ENCODE peak calls at places on chromosomes 3 and 15, in seven cellular contexts. One of them, this sample, is unnamed.

GRCh38 chr3:163476179-163476578 is 1602.1 kb downstream of the SI start:
- DNase-seq in sigmoid colon: no peak
- DNase-seq in AG09309: no peak
- DNase-seq in choroid plexus epithelial cell: peak; percentile 10
- DNase-seq in CD8-positive, alpha-beta T cell: no peak
- DNase-seq in cardiac fibroblast: peak; percentile 2
- DNase-seq in neural progenitor cell: no peak
- DNase-seq in this sample: peak; percentile 2

GRCh38 chr3:851098-851790 is 241.6 kb upstream of the CNTN6 start:
- DNase-seq in sigmoid colon: no peak
- DNase-seq in AG09309: no peak
- DNase-seq in choroid plexus epithelial cell: no peak
- DNase-seq in CD8-positive, alpha-beta T cell: no peak
- DNase-seq in cardiac fibroblast: peak; percentile 27
- DNase-seq in neural progenitor cell: peak; percentile 6
- DNase-seq in this sample: no peak

GRCh38 chr3:104005815-104006214 is 1360.9 kb upstream of the ALCAM start:
- DNase-seq in sigmoid colon: no peak
- DNase-seq in AG09309: no peak
- DNase-seq in choroid plexus epithelial cell: peak; percentile 23
- DNase-seq in CD8-positive, alpha-beta T cell: no peak
- DNase-seq in cardiac fibroblast: no peak
- DNase-seq in neural progenitor cell: no peak
- DNase-seq in this sample: peak; percentile 8

GRCh38 chr15:101045835-101046691 is 126.9 kb downstream of the LRRK1 start:
- DNase-seq in sigmoid colon: peak; percentile 55
- DNase-seq in AG09309: no peak
- DNase-seq in choroid plexus epithelial cell: no peak
- DNase-seq in CD8-positive, alpha-beta T cell: peak; percentile 13
- DNase-seq in cardiac fibroblast: no peak
- DNase-seq in neural progenitor cell: no peak
- DNase-seq in this sample: no peak

GRCh38 chr3:2635511-2635910 is 474.7 kb downstream of the IL5RA start:
- DNase-seq in sigmoid colon: no peak
- DNase-seq in AG09309: no peak
- DNase-seq in choroid plexus epithelial cell: no peak
- DNase-seq in CD8-positive, alpha-beta T cell: no peak
- DNase-seq in cardiac fibroblast: no peak
- DNase-seq in neural progenitor cell: no peak
- DNase-seq in this sample: no peak

GRCh38 chr15:100592898-100593297 is 9.1 kb downstream of the LINS1 start:
- DNase-seq in sigmoid colon: no peak
- DNase-seq in AG09309: peak; percentile 32
- DNase-seq in choroid plexus epithelial cell: peak; percentile 72
- DNase-seq in CD8-positive, alpha-beta T cell: no peak
- DNase-seq in cardiac fibroblast: peak; percentile 31
- DNase-seq in neural progenitor cell: no peak
- DNase-seq in this sample: peak; percentile 70

GRCh38 chr3:149971403-149972075 is 844 bp upstream of the PFN2 start:
- DNase-seq in sigmoid colon: peak; percentile 75
- DNase-seq in AG09309: no peak
- DNase-seq in choroid plexus epithelial cell: peak; percentile 65
- DNase-seq in CD8-positive, alpha-beta T cell: peak; percentile 63
- DNase-seq in cardiac fibroblast: peak; percentile 74
- DNase-seq in neural progenitor cell: no peak
- DNase-seq in this sample: no peak

GRCh38 chr15:29566914-29567313 is 255.4 kb downstream of the TJP1 start:
- DNase-seq in sigmoid colon: no peak
- DNase-seq in AG09309: no peak
- DNase-seq in choroid plexus epithelial cell: no peak
- DNase-seq in CD8-positive, alpha-beta T cell: no peak
- DNase-seq in cardiac fibroblast: no peak
- DNase-seq in neural progenitor cell: peak; percentile 44
- DNase-seq in this sample: no peak

GRCh38 chr3:169659858-169660614 is 3.5 kb downstream of the MECOM start:
- DNase-seq in sigmoid colon: no peak
- DNase-seq in AG09309: no peak
- DNase-seq in choroid plexus epithelial cell: no peak
- DNase-seq in CD8-positive, alpha-beta T cell: no peak
- DNase-seq in cardiac fibroblast: no peak
- DNase-seq in neural progenitor cell: peak; percentile 73
- DNase-seq in this sample: peak; percentile 19

GRCh38 chr15:78810377-78811123 is 714 bp downstream of the ADAMTS7 start:
- DNase-seq in sigmoid colon: peak; percentile 78
- DNase-seq in AG09309: no peak
- DNase-seq in choroid plexus epithelial cell: peak; percentile 44
- DNase-seq in CD8-positive, alpha-beta T cell: no peak
- DNase-seq in cardiac fibroblast: peak; percentile 58
- DNase-seq in neural progenitor cell: peak; percentile 74
- DNase-seq in this sample: peak; percentile 24

GRCh38 chr15:64112904-64113303 is 17.1 kb downstream of the SNX1 start:
- DNase-seq in sigmoid colon: no peak
- DNase-seq in AG09309: peak; percentile 69
- DNase-seq in choroid plexus epithelial cell: peak; percentile 48
- DNase-seq in CD8-positive, alpha-beta T cell: no peak
- DNase-seq in cardiac fibroblast: peak; percentile 84
- DNase-seq in neural progenitor cell: no peak
- DNase-seq in this sample: no peak

GRCh38 chr3:144843099-144843498 is 871.5 kb downstream of the DIPK2A start:
- DNase-seq in sigmoid colon: no peak
- DNase-seq in AG09309: no peak
- DNase-seq in choroid plexus epithelial cell: peak; percentile 53
- DNase-seq in CD8-positive, alpha-beta T cell: no peak
- DNase-seq in cardiac fibroblast: no peak
- DNase-seq in neural progenitor cell: no peak
- DNase-seq in this sample: peak; percentile 5

GRCh38 chr15:31049122-31049521 is 52.4 kb downstream of the TRPM1 start:
- DNase-seq in sigmoid colon: no peak
- DNase-seq in AG09309: no peak
- DNase-seq in choroid plexus epithelial cell: no peak
- DNase-seq in CD8-positive, alpha-beta T cell: no peak
- DNase-seq in cardiac fibroblast: no peak
- DNase-seq in neural progenitor cell: no peak
- DNase-seq in this sample: no peak

GRCh38 chr3:183584246-183584913 is 28.9 kb upstream of the KLHL6 start:
- DNase-seq in sigmoid colon: peak; percentile 82
- DNase-seq in AG09309: no peak
- DNase-seq in choroid plexus epithelial cell: peak; percentile 62
- DNase-seq in CD8-positive, alpha-beta T cell: no peak
- DNase-seq in cardiac fibroblast: peak; percentile 64
- DNase-seq in neural progenitor cell: no peak
- DNase-seq in this sample: peak; percentile 3

GRCh38 chr3:49535971-49536874 is 18.1 kb upstream of the BSN start:
- DNase-seq in sigmoid colon: no peak
- DNase-seq in AG09309: no peak
- DNase-seq in choroid plexus epithelial cell: no peak
- DNase-seq in CD8-positive, alpha-beta T cell: no peak
- DNase-seq in cardiac fibroblast: no peak
- DNase-seq in neural progenitor cell: no peak
- DNase-seq in this sample: no peak

GRCh38 chr15:63243776-63244175 is 33.6 kb upstream of the APH1B start:
- DNase-seq in sigmoid colon: no peak
- DNase-seq in AG09309: no peak
- DNase-seq in choroid plexus epithelial cell: no peak
- DNase-seq in CD8-positive, alpha-beta T cell: no peak
- DNase-seq in cardiac fibroblast: no peak
- DNase-seq in neural progenitor cell: no peak
- DNase-seq in this sample: no peak

GRCh38 chr3:71586810-71587242 is 3.3 kb upstream of the FOXP1 start:
- DNase-seq in sigmoid colon: no peak
- DNase-seq in AG09309: no peak
- DNase-seq in choroid plexus epithelial cell: no peak
- DNase-seq in CD8-positive, alpha-beta T cell: no peak
- DNase-seq in cardiac fibroblast: no peak
- DNase-seq in neural progenitor cell: no peak
- DNase-seq in this sample: no peak

GRCh38 chr3:114319453-114319852 is 25.6 kb downstream of the TIGIT start:
- DNase-seq in sigmoid colon: no peak
- DNase-seq in AG09309: peak; percentile 7
- DNase-seq in choroid plexus epithelial cell: peak; percentile 92
- DNase-seq in CD8-positive, alpha-beta T cell: no peak
- DNase-seq in cardiac fibroblast: peak; percentile 77
- DNase-seq in neural progenitor cell: peak; percentile 46
- DNase-seq in this sample: peak; percentile 67

GRCh38 chr3:125602752-125603649 is 7.7 kb upstream of the OSBPL11 start:
- DNase-seq in sigmoid colon: no peak
- DNase-seq in AG09309: peak; percentile 39
- DNase-seq in choroid plexus epithelial cell: peak; percentile 46
- DNase-seq in CD8-positive, alpha-beta T cell: no peak
- DNase-seq in cardiac fibroblast: peak; percentile 90
- DNase-seq in neural progenitor cell: peak; percentile 33
- DNase-seq in this sample: peak; percentile 54

GRCh38 chr15:69881310-69881660 is 216.4 kb downstream of the TLE3 start:
- DNase-seq in sigmoid colon: no peak
- DNase-seq in AG09309: no peak
- DNase-seq in choroid plexus epithelial cell: no peak
- DNase-seq in CD8-positive, alpha-beta T cell: no peak
- DNase-seq in cardiac fibroblast: no peak
- DNase-seq in neural progenitor cell: no peak
- DNase-seq in this sample: no peak

DNA sequence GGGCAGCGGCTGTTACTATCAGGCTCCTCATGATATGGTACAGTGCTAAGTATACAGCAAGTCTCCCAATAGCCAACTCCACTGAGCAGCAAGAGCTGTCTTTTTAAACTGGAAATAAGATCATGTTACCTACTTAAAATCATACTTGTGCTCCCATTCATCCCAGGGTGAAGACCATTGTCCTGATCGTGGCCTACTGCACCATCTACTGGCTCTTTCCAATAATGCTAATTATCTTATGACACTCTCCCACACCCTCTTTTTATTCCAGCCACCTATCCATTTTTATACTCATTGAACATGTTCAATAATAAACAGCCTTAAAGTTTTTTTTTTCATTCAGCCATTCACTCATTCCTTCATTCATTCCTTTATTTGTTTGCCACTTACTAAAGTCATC is 117.7 kb downstream of the GBE1 start:
- DNase-seq in sigmoid colon: no peak
- DNase-seq in AG09309: peak; percentile 1
- DNase-seq in choroid plexus epithelial cell: peak; percentile 67
- DNase-seq in CD8-positive, alpha-beta T cell: no peak
- DNase-seq in cardiac fibroblast: peak; percentile 46
- DNase-seq in neural progenitor cell: peak; percentile 16
- DNase-seq in this sample: peak; percentile 42
- TF ChIP-seq CTCF in sigmoid colon: no peak
- TF ChIP-seq CTCF in AG09309: peak; percentile 33
- TF ChIP-seq CTCF in choroid plexus epithelial cell: peak; percentile 62
- TF ChIP-seq CTCF in CD8-positive, alpha-beta T cell: no peak
- TF ChIP-seq CTCF in cardiac fibroblast: no peak
- TF ChIP-seq CTCF in neural progenitor cell: peak; percentile 46
- TF ChIP-seq CTCF in this sample: peak; percentile 32

DNA sequence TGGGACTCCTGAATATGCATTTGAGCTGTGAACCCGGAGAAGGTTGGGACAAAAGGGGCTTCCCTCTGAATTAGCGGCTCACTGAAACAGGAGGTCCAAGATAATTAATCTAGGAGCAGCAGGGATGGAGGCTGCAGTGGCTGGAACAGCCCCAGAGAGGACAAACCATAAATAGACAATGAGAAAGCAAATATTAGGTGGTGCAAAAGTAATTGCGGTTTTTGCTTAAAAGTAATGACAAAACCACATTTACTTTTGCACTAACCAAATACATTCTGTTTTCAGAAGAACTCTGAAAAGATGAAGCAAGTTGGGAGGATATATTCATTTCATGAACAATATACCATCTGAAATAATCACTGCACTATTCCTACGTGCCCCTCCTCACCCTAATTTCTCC is 143.4 kb upstream of the KBTBD8 start:
- DNase-seq in sigmoid colon: no peak
- DNase-seq in AG09309: no peak
- DNase-seq in choroid plexus epithelial cell: no peak
- DNase-seq in CD8-positive, alpha-beta T cell: no peak
- DNase-seq in cardiac fibroblast: no peak
- DNase-seq in neural progenitor cell: peak; percentile 23
- DNase-seq in this sample: no peak
- H3K4me3 ChIP-seq in sigmoid colon: no peak overlapping the region
- H3K4me3 ChIP-seq in AG09309: no peak overlapping the region
- H3K4me3 ChIP-seq in choroid plexus epithelial cell: no peak overlapping the region
- H3K4me3 ChIP-seq in CD8-positive, alpha-beta T cell: no peak overlapping the region
- H3K4me3 ChIP-seq in cardiac fibroblast: no peak overlapping the region
- H3K4me3 ChIP-seq in neural progenitor cell: no peak overlapping the region
- H3K4me3 ChIP-seq in this sample: no peak overlapping the region

GRCh38 chr3:10992017-10992945 is at the start of gene SLC6A1:
- DNase-seq in sigmoid colon: no peak
- DNase-seq in AG09309: no peak
- DNase-seq in choroid plexus epithelial cell: no peak
- DNase-seq in CD8-positive, alpha-beta T cell: no peak
- DNase-seq in cardiac fibroblast: no peak
- DNase-seq in neural progenitor cell: peak; percentile 73
- DNase-seq in this sample: no peak
- TF ChIP-seq CTCF in sigmoid colon: peak; percentile 7
- TF ChIP-seq CTCF in AG09309: no peak
- TF ChIP-seq CTCF in choroid plexus epithelial cell: no peak
- TF ChIP-seq CTCF in CD8-positive, alpha-beta T cell: no peak
- TF ChIP-seq CTCF in cardiac fibroblast: no peak
- TF ChIP-seq CTCF in neural progenitor cell: peak; percentile 50
- TF ChIP-seq CTCF in this sample: no peak

GRCh38 chr3:5267253-5267652 is 79.7 kb downstream of the EDEM1 start:
- DNase-seq in sigmoid colon: no peak
- DNase-seq in AG09309: no peak
- DNase-seq in choroid plexus epithelial cell: no peak
- DNase-seq in CD8-positive, alpha-beta T cell: no peak
- DNase-seq in cardiac fibroblast: no peak
- DNase-seq in neural progenitor cell: no peak
- DNase-seq in this sample: no peak

GRCh38 chr3:5270656-5271055 is 83.1 kb downstream of the EDEM1 start:
- DNase-seq in sigmoid colon: no peak
- DNase-seq in AG09309: no peak
- DNase-seq in choroid plexus epithelial cell: no peak
- DNase-seq in CD8-positive, alpha-beta T cell: no peak
- DNase-seq in cardiac fibroblast: no peak
- DNase-seq in neural progenitor cell: no peak
- DNase-seq in this sample: no peak

GRCh38 chr3:5267889-5268288 is 80.4 kb downstream of the EDEM1 start:
- DNase-seq in sigmoid colon: no peak
- DNase-seq in AG09309: no peak
- DNase-seq in choroid plexus epithelial cell: no peak
- DNase-seq in CD8-positive, alpha-beta T cell: no peak
- DNase-seq in cardiac fibroblast: no peak
- DNase-seq in neural progenitor cell: no peak
- DNase-seq in this sample: no peak

GRCh38 chr3:5274116-5274515 is 86.6 kb downstream of the EDEM1 start:
- DNase-seq in sigmoid colon: no peak
- DNase-seq in AG09309: no peak
- DNase-seq in choroid plexus epithelial cell: no peak
- DNase-seq in CD8-positive, alpha-beta T cell: no peak
- DNase-seq in cardiac fibroblast: no peak
- DNase-seq in neural progenitor cell: no peak
- DNase-seq in this sample: no peak

DNA sequence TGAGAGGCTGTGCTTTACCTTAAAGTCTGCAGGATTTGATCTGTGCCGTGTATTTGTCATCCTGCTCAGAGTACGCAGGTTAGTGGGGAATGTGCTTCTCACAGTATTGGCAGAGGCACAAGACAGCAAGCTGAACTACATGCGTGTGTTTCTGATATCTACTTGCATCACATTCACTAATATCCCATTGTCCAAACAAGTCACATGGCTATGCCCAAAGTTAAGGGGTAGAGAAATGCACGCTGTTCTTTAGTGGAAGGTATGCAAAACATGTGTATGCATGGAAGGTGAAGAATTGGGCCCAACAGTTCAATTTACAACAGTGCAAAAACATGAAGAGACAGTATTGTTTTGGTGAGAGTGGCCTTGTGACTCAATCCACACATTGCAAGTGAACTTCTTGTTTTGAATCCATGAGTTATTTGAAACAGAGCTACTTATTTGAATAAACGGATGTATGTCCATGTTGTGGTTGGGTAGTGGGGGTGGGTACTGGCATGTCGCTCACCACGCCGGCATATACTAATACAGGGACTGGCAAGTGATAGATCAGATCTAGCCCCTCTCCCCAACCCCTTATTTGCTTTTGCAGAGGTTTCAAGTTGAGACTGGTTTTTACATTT is 83.7 kb downstream of the EDEM1 start:
- DNase-seq in sigmoid colon: no peak
- DNase-seq in AG09309: no peak
- DNase-seq in choroid plexus epithelial cell: no peak
- DNase-seq in CD8-positive, alpha-beta T cell: no peak
- DNase-seq in cardiac fibroblast: no peak
- DNase-seq in neural progenitor cell: no peak
- DNase-seq in this sample: no peak
- H3K4me3 ChIP-seq in sigmoid colon: no peak overlapping the region
- H3K4me3 ChIP-seq in AG09309: no peak overlapping the region
- H3K4me3 ChIP-seq in choroid plexus epithelial cell: no peak overlapping the region
- H3K4me3 ChIP-seq in CD8-positive, alpha-beta T cell: no peak overlapping the region
- H3K4me3 ChIP-seq in cardiac fibroblast: no peak overlapping the region
- H3K4me3 ChIP-seq in neural progenitor cell: no peak overlapping the region
- H3K4me3 ChIP-seq in this sample: no peak overlapping the region